ENCODE peak calls at places on chromosomes 13 and 19, in five cellular contexts. O is AG08396; L is osteocyte; M is esophagus squamous epithelium; H is stimulated activated CD8-positive, alpha-beta memory T cell treated with anti-CD3 and anti-CD28 coated beads, Interleukin-12 subunit alpha, Interleukin-12 subunit beta, amount 100 ng/mL, for 1 hour. B is an unnamed sample.

GRCh38 chr13:109781384-109782065 is 4.9 kb downstream of the IRS2 start:
- DNase-seq in O (no peak), H (no peak), M (no peak), L (no peak), B (no peak)

GRCh38 chr19:42018503-42019193 is 24.6 kb upstream of the ATP1A3 start:
- DNase-seq in H (no peak), O (no peak), L (no peak), M (no peak), B (no peak)

GRCh38 chr13:111270765-111271164 is 49.7 kb upstream of the TEX29 start:
- DNase-seq in L (no peak), O (peak; percentile 44), H (no peak), M (no peak), B (no peak)

GRCh38 chr13:45339867-45340266 is 1.1 kb downstream of the TPT1 start:
- DNase-seq in L (no peak), O (no peak), M (no peak), H (no peak), B (no peak)

GRCh38 chr19:53903055-53903680 is 5.9 kb upstream of the CACNG7 start:
- DNase-seq in M (no peak), L (no peak), O (no peak), H (peak; percentile 24), B (no peak)

GRCh38 chr13:36819811-36820140 is 754 bp downstream of the RFXAP start:
- DNase-seq in M (no peak), H (peak; percentile 1), L (no peak), O (peak; percentile 28), B (no peak)

GRCh38 chr19:34299576-34299975 is 45.2 kb downstream of the GARRE1 start:
- DNase-seq in O (no peak), H (no peak), M (no peak), L (no peak), B (no peak)

GRCh38 chr19:23070353-23070781 is 46.5 kb upstream of the ZNF730 start:
- DNase-seq in M (no peak), O (peak; percentile 66), L (no peak), H (no peak), B (no peak)

GRCh38 chr13:110114351-110114750 is 192.6 kb downstream of the COL4A1 start:
- DNase-seq in L (no peak), O (peak; percentile 69), M (no peak), H (no peak), B (no peak)

GRCh38 chr13:110799246-110800236 is 86.0 kb downstream of the ING1 start:
- DNase-seq in M (no peak), L (no peak), O (peak; percentile 74), H (no peak), B (no peak)

GRCh38 chr19:18340237-18340989 is at the start of gene PGPEP1:
- DNase-seq in M (no peak), L (peak; percentile 91), O (peak; percentile 90), H (peak; percentile 43), B (no peak)

GRCh38 chr13:39311619-39312018 is 273.4 kb downstream of the NHLRC3 start:
- DNase-seq in L (no peak), O (peak; percentile 12), M (no peak), H (no peak), B (no peak)

GRCh38 chr13:33349314-33349995 is 63.9 kb upstream of the STARD13 start:
- DNase-seq in H (no peak), L (no peak), M (no peak), O (no peak), B (no peak)

GRCh38 chr13:99280166-99280565 is 22.0 kb upstream of the GPR18 start:
- DNase-seq in H (no peak), L (no peak), O (no peak), M (no peak), B (no peak)

GRCh38 chr19:19171821-19172532 is 1.9 kb upstream of the MEF2B start:
- DNase-seq in O (peak; percentile 73), M (no peak), H (no peak), L (no peak), B (no peak)

GRCh38 chr19:48203794-48204628 is 33.5 kb downstream of the ZSWIM9 start:
- DNase-seq in M (peak; percentile 62), H (peak; percentile 82), O (peak; percentile 96), L (peak; percentile 97), B (peak; percentile 99)

GRCh38 chr19:1066748-1067340 is at the start of gene ARHGAP45:
- DNase-seq in H (peak; percentile 63), L (no peak), M (no peak), O (no peak), B (peak; percentile 82)

GRCh38 chr19:39843919-39844793 is 2.0 kb downstream of the FBL start:
- DNase-seq in L (no peak), O (peak; percentile 55), M (no peak), H (no peak), B (no peak)

GRCh38 chr13:93818345-93818744 is 591.7 kb downstream of the GPC6 start:
- DNase-seq in H (no peak), O (no peak), L (no peak), M (no peak), B (no peak)

GRCh38 chr13:73591861-73592260 is 533.1 kb downstream of the KLF5 start:
- DNase-seq in O (no peak), M (no peak), H (no peak), L (no peak), B (no peak)

GRCh38 chr13:63024458-63024857 is 1608.8 kb upstream of the PCDH20 start:
- DNase-seq in O (no peak), L (no peak), M (no peak), H (no peak), B (no peak)

GRCh38 chr13:39892731-39893293 is 237.3 kb downstream of the COG6 start:
- DNase-seq in M (no peak), L (no peak), H (no peak), O (no peak), B (no peak)

GRCh38 chr13:109336730-109337129 is 449.7 kb downstream of the IRS2 start:
- DNase-seq in O (peak; percentile 35), L (no peak), H (no peak), M (no peak), B (no peak)

GRCh38 chr13:111423168-111423785 is 102.8 kb downstream of the TEX29 start:
- DNase-seq in L (no peak), O (no peak), H (no peak), M (no peak), B (no peak)

GRCh38 chr13:27556109-27556508 is 64.2 kb downstream of the LNX2 start:
- DNase-seq in L (peak; percentile 85), H (no peak), O (peak; percentile 19), M (no peak), B (no peak)

GRCh38 chr19:44282846-44283245 is 22.0 kb downstream of the ZNF235 start:
- DNase-seq in M (no peak), O (no peak), L (no peak), H (no peak), B (no peak)

GRCh38 chr19:13987101-13987890 is 18.8 kb downstream of the RFX1 start:
- DNase-seq in L (no peak), H (no peak), O (no peak), M (no peak), B (peak; percentile 61)

GRCh38 chr19:55094456-55095259 is 19.0 kb downstream of the EPS8L1 start:
- DNase-seq in L (no peak), H (no peak), O (no peak), M (no peak), B (no peak)

GRCh38 chr19:9149976-9150375 is 9.8 kb downstream of the ZNF317 start:
- DNase-seq in H (no peak), L (no peak), O (no peak), M (no peak), B (no peak)

GRCh38 chr13:42754801-42755513 is 26.4 kb upstream of the FAM216B start:
- DNase-seq in L (no peak), O (no peak), H (no peak), M (no peak), B (no peak)

GRCh38 chr19:48333467-48334384 is 8.4 kb downstream of the EMP3 start:
- DNase-seq in H (peak; percentile 87), L (peak; percentile 92), M (peak; percentile 61), O (peak; percentile 97), B (peak; percentile 94)

GRCh38 chr19:9535934-9536333 is 2.5 kb downstream of the ZNF426 start:
- DNase-seq in L (no peak), H (no peak), O (no peak), M (no peak), B (no peak)

GRCh38 chr19:7969560-7969949 is 26.1 kb upstream of the TIMM44 start:
- DNase-seq in L (no peak), O (no peak), M (no peak), H (no peak), B (no peak)

GRCh38 chr13:109941951-109942350 is 155.6 kb upstream of the IRS2 start:
- DNase-seq in H (no peak), O (no peak), L (no peak), M (no peak), B (no peak)

GRCh38 chr13:44932171-44932849 is 57.0 kb downstream of the NUFIP1 start:
- DNase-seq in L (no peak), O (no peak), H (no peak), M (no peak), B (no peak)

GRCh38 chr13:37701306-37701705 is 102.7 kb upstream of the POSTN start:
- DNase-seq in H (no peak), M (no peak), O (no peak), L (no peak), B (no peak)

GRCh38 chr13:77002590-77003190 is 10.8 kb downstream of the CLN5 start:
- DNase-seq in L (no peak), M (no peak), O (peak; percentile 29), H (no peak), B (no peak)

B was measured in CMK.